ENCODE peak calls at places on chromosomes 3 and 15, in eight cellular contexts. J is PC-9; Y is stimulated activated naive CD8-positive, alpha-beta T cell treated with anti-CD3 and anti-CD28 coated beads, Interleukin-15, amount 100 ng/mL, for 72 hours; H is naive thymus-derived CD8-positive, alpha-beta T cell; N is A549; R is AG20443; B is CD4-positive, alpha-beta T cell; V is mesenchymal stem cell. W is an unnamed sample.

GRCh38 chr15:77617507-77618285 is 15.0 kb downstream of the LINGO1 start:
- DNase-seq in H (no peak), Y (no peak), V (no peak), R (no peak), B (no peak), J (peak), N (peak), W (no peak)

GRCh38 chr15:75578206-75578947 is 738 bp downstream of the PTPN9 start:
- DNase-seq in J (peak), Y (peak), N (peak), H (peak), V (no peak), R (peak), B (peak), W (peak)

GRCh38 chr3:2110597-2111117 is 12.0 kb downstream of the CNTN4 start:
- DNase-seq in V (no peak), R (no peak), N (no peak), J (no peak), H (no peak), Y (no peak), B (no peak), W (no peak)

GRCh38 chr3:15685927-15686326 is 84.4 kb downstream of the BTD start:
- DNase-seq in B (no peak), J (no peak), V (no peak), N (no peak), R (no peak), Y (no peak), H (no peak), W (no peak)

GRCh38 chr3:150146891-150147761 is 176.4 kb upstream of the PFN2 start:
- DNase-seq in J (no peak), V (peak), N (no peak), R (peak), Y (peak), B (no peak), H (no peak), W (no peak)

GRCh38 chr15:66287461-66288055 is 5.8 kb upstream of the DIS3L start:
- DNase-seq in Y (no peak), N (peak), J (no peak), B (no peak), R (peak), V (peak), H (no peak), W (no peak)

GRCh38 chr3:54856271-54856670 is 71.6 kb downstream of the LRTM1 start:
- DNase-seq in H (no peak), J (no peak), R (no peak), Y (no peak), N (no peak), V (no peak), B (no peak), W (no peak)

GRCh38 chr3:167851171-167851570 is 115.7 kb downstream of the SERPINI1 start:
- DNase-seq in H (no peak), R (no peak), N (no peak), J (no peak), B (no peak), V (no peak), Y (no peak), W (no peak)

GRCh38 chr3:189170559-189170958 is 1.2 kb upstream of the TPRG1 start:
- DNase-seq in H (no peak), N (no peak), J (no peak), R (no peak), B (no peak), Y (no peak), V (no peak), W (peak)

GRCh38 chr3:107892960-107893359 is 197.9 kb downstream of the CD47 start:
- DNase-seq in B (no peak), J (no peak), R (peak), H (no peak), Y (no peak), V (no peak), N (no peak), W (no peak)

GRCh38 chr3:148962513-148962912 is 28.8 kb upstream of the GYG1 start:
- DNase-seq in N (peak), B (no peak), R (peak), J (peak), Y (no peak), V (peak), H (no peak), W (no peak)

GRCh38 chr3:171556574-171557145 is 96.5 kb upstream of the TNIK start:
- DNase-seq in N (no peak), J (peak), R (no peak), B (no peak), Y (no peak), H (no peak), V (no peak), W (peak)

GRCh38 chr3:185720326-185720725 is 104.5 kb downstream of the IGF2BP2 start:
- DNase-seq in R (no peak), J (no peak), V (no peak), N (no peak), Y (no peak), B (no peak), H (no peak), W (no peak)

GRCh38 chr3:186476044-186476468 is 68.1 kb downstream of the CRYGS start:
- DNase-seq in H (no peak), B (no peak), V (peak), J (no peak), N (no peak), Y (peak), R (no peak), W (no peak)

GRCh38 chr3:194274424-194275085 is 76.6 kb downstream of the CPN2 start:
- DNase-seq in H (no peak), N (no peak), J (peak), B (no peak), V (peak), R (no peak), Y (no peak), W (no peak)

GRCh38 chr15:99536422-99537033 is 29.3 kb upstream of the MEF2A start:
- DNase-seq in H (no peak), N (no peak), Y (no peak), R (peak), J (peak), V (peak), B (no peak), W (peak)

GRCh38 chr3:128434524-128434923 is 32.2 kb downstream of the DNAJB8 start:
- DNase-seq in N (no peak), R (no peak), Y (no peak), H (no peak), V (no peak), J (no peak), B (no peak), W (no peak)

GRCh38 chr3:13051066-13051465 is 22.2 kb downstream of the IQSEC1 start:
- DNase-seq in B (no peak), N (no peak), J (peak), V (no peak), H (no peak), R (no peak), Y (no peak), W (no peak)

GRCh38 chr3:191244242-191244867 is 45.3 kb downstream of the OSTN start:
- DNase-seq in V (peak), B (no peak), Y (no peak), R (no peak), J (no peak), H (no peak), N (peak), W (no peak)

GRCh38 chr3:127404614-127405598 is 117.1 kb upstream of the PRR20G start:
- DNase-seq in H (no peak), J (no peak), N (no peak), Y (no peak), R (no peak), B (no peak), V (no peak), W (no peak)

GRCh38 chr3:104126463-104126862 is 1240.2 kb upstream of the ALCAM start:
- DNase-seq in R (no peak), V (no peak), N (no peak), J (no peak), H (no peak), B (no peak), Y (no peak), W (no peak)

GRCh38 chr3:129593595-129594339 is 12.7 kb downstream of the PLXND1 start:
- DNase-seq in B (peak), H (peak), R (no peak), N (no peak), J (no peak), V (peak), Y (peak), W (peak)

GRCh38 chr3:113660901-113661300 is 35.5 kb downstream of the USF3 start:
- DNase-seq in J (no peak), V (peak), Y (no peak), H (no peak), N (no peak), B (no peak), R (no peak), W (peak)

GRCh38 chr3:29914861-29915524 is 634.1 kb downstream of the RBMS3 start:
- DNase-seq in Y (no peak), J (no peak), B (no peak), V (peak), H (no peak), R (peak), N (no peak), W (no peak)

GRCh38 chr15:90207252-90207651 is 6.1 kb downstream of the SEMA4B start:
- DNase-seq in H (no peak), Y (no peak), N (no peak), J (no peak), B (no peak), V (no peak), R (no peak), W (no peak)

GRCh38 chr3:51637941-51638471 is 33.0 kb upstream of the TEX264 start:
- DNase-seq in B (peak), R (peak), J (peak), V (peak), Y (peak), H (no peak), N (peak), W (peak)

GRCh38 chr3:33063651-33064051 is 33.3 kb downstream of the GLB1 start:
- DNase-seq in H (no peak), N (no peak), R (peak), V (no peak), Y (peak), B (peak), J (no peak), W (no peak)

GRCh38 chr3:126070146-126070545 is 13.8 kb downstream of the SLC41A3 start:
- DNase-seq in J (no peak), V (no peak), R (no peak), Y (no peak), B (no peak), H (no peak), N (no peak), W (no peak)

GRCh38 chr3:13352621-13353131 is 67.4 kb downstream of the NUP210 start:
- DNase-seq in V (peak), J (no peak), R (no peak), H (no peak), B (peak), Y (no peak), N (peak), W (no peak)

GRCh38 chr15:38073278-38073930 is 139.0 kb downstream of the TMCO5A start:
- DNase-seq in J (no peak), H (no peak), R (no peak), N (peak), V (peak), B (no peak), Y (no peak), W (no peak)

GRCh38 chr3:32901005-32901932 is 50.2 kb upstream of the CCR4 start:
- DNase-seq in R (no peak), Y (no peak), V (no peak), N (no peak), J (no peak), H (no peak), B (no peak), W (no peak)

GRCh38 chr3:33355611-33356010 is 78.4 kb downstream of the FBXL2 start:
- DNase-seq in H (no peak), Y (no peak), R (peak), J (no peak), B (no peak), N (peak), V (no peak), W (peak)

W was measured in body of pancreas.